ENCODE peak calls at places on chromosome 6, in five cellular contexts. V is psoas muscle, S is small intestine, K is GM12878, W is lower lobe of right lung. D is an unnamed sample. For H3K4me1 and H3K9me3, the result is how much of the 10 kb centered on the place peaks cover.

GRCh38 chr6:135354407-135354806 is 143.1 kb downstream of the AHI1 start:
- DNase-seq in V (no peak), W (no peak), K (no peak), S (peak), D (no peak)

GRCh38 chr6:157613011-157613522 is 210.0 kb upstream of the SNX9 start:
- DNase-seq in W (no peak), V (no peak), K (no peak), S (peak), D (peak)

GRCh38 chr6:56671160-56671559 is 28.5 kb upstream of the DST start:
- DNase-seq in W (no peak), K (no peak), V (no peak), S (peak), D (no peak)

GRCh38 chr6:97215157-97215769 is 67.8 kb downstream of the MMS22L start:
- DNase-seq in W (no peak), K (no peak), V (no peak), S (peak), D (peak)

GRCh38 chr6:31401403-31401802 is 2.0 kb upstream of the MICA start:
- DNase-seq in W (no peak), S (peak), K (no peak), V (peak), D (peak)

GRCh38 chr6:104623052-104623690 is 236.5 kb downstream of the HACE1 start:
- DNase-seq in V (no peak), K (no peak), W (no peak), S (no peak), D (no peak)

GRCh38 chr6:86937219-86938079 is at the start of gene HTR1E:
- DNase-seq in V (no peak), S (no peak), W (no peak), K (no peak), D (peak)

GRCh38 chr6:93105017-93105416 is 314.3 kb downstream of the EPHA7 start:
- DNase-seq in K (no peak), S (no peak), W (no peak), V (no peak), D (no peak)

GRCh38 chr6:133503330-133503729 is 262.2 kb downstream of the EYA4 start:
- DNase-seq in S (no peak), V (no peak), K (no peak), W (no peak), D (peak)

GRCh38 chr6:45728674-45729073 is 287.0 kb downstream of the CLIC5 start:
- DNase-seq in S (no peak), K (no peak), W (no peak), V (no peak), D (peak)

GRCh38 chr6:11354019-11354418 is 121.6 kb upstream of the NEDD9 start:
- DNase-seq in K (no peak), W (no peak), S (no peak), V (no peak), D (peak)

GRCh38 chr6:114053791-114054190 is 82.8 kb upstream of the HDAC2 start:
- DNase-seq in S (no peak), W (no peak), V (no peak), K (no peak), D (no peak)

GRCh38 chr6:111586554-111586953 is 19.1 kb downstream of the TRAF3IP2 start:
- DNase-seq in V (no peak), W (no peak), S (no peak), K (no peak), D (no peak)

GRCh38 chr6:128605961-128606360 is 85.6 kb upstream of the PTPRK start:
- DNase-seq in K (no peak), V (no peak), W (no peak), S (no peak), D (peak)

GRCh38 chr6:77474286-77474956 is 11.1 kb upstream of the HTR1B start:
- DNase-seq in S (no peak), K (no peak), V (no peak), W (no peak), D (no peak)

GRCh38 chr6:36202101-36202500 is 5.6 kb downstream of the BRPF3 start:
- DNase-seq in W (no peak), S (no peak), V (no peak), K (no peak), D (no peak)

GRCh38 chr6:118897386-118897785 is 3.4 kb downstream of the ASF1A start:
- DNase-seq in W (no peak), V (no peak), S (no peak), K (no peak), D (no peak)
- H3K4me1 ChIP-seq in W (half or more), V (under half), S (under half), K (under half), D (under half)

GRCh38 chr6:75350156-75350555 is 65.6 kb upstream of the TMEM30A start:
- DNase-seq in K (no peak), V (no peak), S (no peak), W (no peak), D (no peak)

GRCh38 chr6:75351570-75351969 is 67.0 kb upstream of the TMEM30A start:
- DNase-seq in V (no peak), W (no peak), S (no peak), K (no peak), D (no peak)

GRCh38 chr6:75349262-75349984 is 64.8 kb upstream of the TMEM30A start:
- DNase-seq in V (peak), W (peak), S (no peak), K (no peak), D (peak)

GRCh38 chr6:75348882-75349261 is 64.3 kb upstream of the TMEM30A start:
- DNase-seq in K (no peak), S (no peak), W (no peak), V (no peak), D (no peak)

GRCh38 chr6:75350808-75351207 is 66.2 kb upstream of the TMEM30A start:
- DNase-seq in K (no peak), V (no peak), W (no peak), S (no peak), D (no peak)
- H3K9me3 ChIP-seq in K (under half), V (under half), W (under half), S (under half), D (under half)

GRCh38 chr6:52360028-52360427 is 1.9 kb upstream of the PAQR8 start:
- DNase-seq in S (no peak), W (no peak), K (no peak), V (no peak), D (no peak)
- H3K4me1 ChIP-seq in S (under half), W (under half), K (under half), V (under half), D (under half)

DNA sequence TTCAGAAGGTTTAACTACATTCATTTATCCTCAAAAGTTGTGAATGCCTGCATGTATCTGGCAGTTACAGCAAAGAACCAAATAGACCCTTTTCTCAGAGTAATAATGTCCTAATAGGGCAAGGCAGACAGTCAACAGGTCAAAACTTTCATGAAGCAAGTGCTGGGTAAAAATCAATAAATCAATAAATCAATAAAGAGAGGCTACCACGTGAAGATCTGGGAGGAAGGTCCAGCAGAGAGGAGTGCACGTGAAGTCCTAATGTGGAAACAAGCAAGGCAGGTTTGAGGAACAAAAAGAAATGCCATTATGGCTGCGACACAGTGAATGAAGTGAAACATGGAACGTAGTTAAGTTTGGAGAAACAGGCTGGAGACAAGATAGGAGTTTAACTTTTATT is 36.3 kb upstream of the C6orf118 start:
- DNase-seq in V (no peak), K (no peak), W (no peak), S (no peak), D (no peak)
- H3K9me3 ChIP-seq in V (under half), K (under half), W (under half), S (under half), D (under half)

DNA sequence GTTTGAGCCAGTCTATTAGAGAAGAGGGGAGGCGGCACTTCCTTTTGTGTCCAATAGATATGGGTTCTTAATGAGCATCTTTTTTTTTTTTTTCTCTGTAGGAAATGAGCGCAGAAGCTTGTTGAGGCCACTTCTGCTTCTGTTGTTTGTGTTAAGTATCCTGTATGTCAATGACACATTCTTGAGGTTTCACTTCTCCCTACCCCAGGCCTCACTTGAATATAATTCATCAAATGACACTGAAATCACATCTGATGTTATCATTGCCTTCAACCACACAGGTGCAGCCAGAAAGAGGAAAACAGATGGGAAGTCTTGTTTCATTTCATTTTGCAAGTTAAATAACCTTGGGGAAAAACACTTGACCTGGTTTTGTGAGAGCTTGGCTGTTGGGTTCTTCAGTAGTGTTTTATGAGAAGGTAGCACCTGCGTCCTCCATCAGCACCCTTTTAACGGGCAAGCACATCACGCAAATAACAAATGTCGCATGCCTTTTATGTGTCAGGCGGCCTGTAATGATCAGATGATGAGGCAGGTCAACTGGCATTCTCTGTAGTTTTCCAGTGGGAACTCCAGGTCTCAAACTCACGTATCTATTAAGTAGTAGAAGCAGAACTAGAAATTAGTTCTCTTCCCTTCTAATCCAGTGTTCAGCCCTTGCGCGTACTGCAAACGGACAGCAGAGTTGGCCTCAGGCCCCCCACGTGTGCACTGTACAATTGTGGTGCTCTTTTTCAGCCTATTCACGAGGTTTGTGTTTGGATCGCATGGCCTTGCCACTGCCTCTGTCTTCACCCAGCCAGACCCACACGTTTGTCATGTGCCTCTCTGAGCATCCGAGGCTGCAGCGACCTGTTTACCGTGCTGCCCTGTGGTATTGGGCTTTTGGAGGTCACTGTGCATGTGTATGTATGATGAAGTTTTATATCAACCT is 23.5 kb downstream of the PLEKHG1 start:
- DNase-seq in W (no peak), K (peak), S (no peak), V (no peak), D (no peak)
- H3K4me1 ChIP-seq in W (under half), K (under half), S (under half), V (under half), D (under half)

D was measured in adipocyte.